ENCODE peak calls at places on chromosomes 7 and 10, in seven cellular contexts. One of them, this sample, is unnamed.

GRCh38 chr10:50540069-50540825 is 83.5 kb downstream of the SGMS1 start:
- DNase-seq in LoVo: no peak
- DNase-seq in HT1080: peak; percentile 23
- DNase-seq in naive B cell: peak; percentile 17
- DNase-seq in PC-3: peak; percentile 38
- DNase-seq in NCI-H1092 treated with DMSO at 0.1 percent for 48 hours: no peak
- DNase-seq in glutamatergic neuron: no peak
- DNase-seq in this sample: no peak

GRCh38 chr7:141654551-141654950 is 47.4 kb downstream of the DENND11 start:
- DNase-seq in LoVo: peak; percentile 53
- DNase-seq in HT1080: peak; percentile 69
- DNase-seq in naive B cell: peak; percentile 53
- DNase-seq in PC-3: peak; percentile 74
- DNase-seq in NCI-H1092 treated with DMSO at 0.1 percent for 48 hours: peak; percentile 80
- DNase-seq in glutamatergic neuron: peak; percentile 63
- DNase-seq in this sample: peak; percentile 41

GRCh38 chr7:131105294-131105802 is 222.3 kb upstream of the MKLN1 start:
- DNase-seq in LoVo: no peak
- DNase-seq in HT1080: peak; percentile 17
- DNase-seq in naive B cell: no peak
- DNase-seq in PC-3: peak; percentile 9
- DNase-seq in NCI-H1092 treated with DMSO at 0.1 percent for 48 hours: peak; percentile 41
- DNase-seq in glutamatergic neuron: peak; percentile 59
- DNase-seq in this sample: no peak

GRCh38 chr7:96303686-96304443 is 18.0 kb downstream of the SLC25A13 start:
- DNase-seq in LoVo: peak; percentile 48
- DNase-seq in HT1080: peak; percentile 42
- DNase-seq in naive B cell: no peak
- DNase-seq in PC-3: peak; percentile 77
- DNase-seq in NCI-H1092 treated with DMSO at 0.1 percent for 48 hours: no peak
- DNase-seq in glutamatergic neuron: no peak
- DNase-seq in this sample: no peak

GRCh38 chr7:16754869-16755317 is 1.3 kb downstream of the TSPAN13 start:
- DNase-seq in LoVo: no peak
- DNase-seq in HT1080: no peak
- DNase-seq in naive B cell: no peak
- DNase-seq in PC-3: peak; percentile 24
- DNase-seq in NCI-H1092 treated with DMSO at 0.1 percent for 48 hours: no peak
- DNase-seq in glutamatergic neuron: no peak
- DNase-seq in this sample: no peak

GRCh38 chr10:129505500-129506075 is 38.5 kb downstream of the MGMT start:
- DNase-seq in LoVo: no peak
- DNase-seq in HT1080: no peak
- DNase-seq in naive B cell: no peak
- DNase-seq in PC-3: no peak
- DNase-seq in NCI-H1092 treated with DMSO at 0.1 percent for 48 hours: no peak
- DNase-seq in glutamatergic neuron: no peak
- DNase-seq in this sample: no peak

GRCh38 chr10:116694927-116695268 is 47.5 kb downstream of the HSPA12A start:
- DNase-seq in LoVo: no peak
- DNase-seq in HT1080: no peak
- DNase-seq in naive B cell: no peak
- DNase-seq in PC-3: no peak
- DNase-seq in NCI-H1092 treated with DMSO at 0.1 percent for 48 hours: no peak
- DNase-seq in glutamatergic neuron: no peak
- DNase-seq in this sample: no peak

GRCh38 chr10:3476640-3477448 is 304.3 kb upstream of the PITRM1 start:
- DNase-seq in LoVo: no peak
- DNase-seq in HT1080: no peak
- DNase-seq in naive B cell: no peak
- DNase-seq in PC-3: no peak
- DNase-seq in NCI-H1092 treated with DMSO at 0.1 percent for 48 hours: no peak
- DNase-seq in glutamatergic neuron: no peak
- DNase-seq in this sample: no peak